ENCODE peak calls at places on chromosomes 12 and 14, in eight cellular contexts. One of them, this sample, is unnamed.

GRCh38 chr12:47686645-47687240 is 19.1 kb downstream of the RPAP3 start:
- DNase-seq in NCI-H748 treated with DMSO at 0.1 percent for 48 hours: peak
- DNase-seq in AG09319: no peak
- DNase-seq in GM04504: peak
- DNase-seq in NCI-H1694: peak
- DNase-seq in tibial artery: no peak
- DNase-seq in glomerular endothelial cell: no peak
- DNase-seq in stimulated activated CD4-positive, alpha-beta T cell treated with anti-CD3 and anti-CD28 coated beads, Interleukin-12 subunit alpha, Interleukin-12 subunit beta, amount 100 ng/mL, for 4 hours: no peak
- DNase-seq in this sample: no peak

GRCh38 chr12:124434951-124435805 is 132.2 kb downstream of the NCOR2 start:
- DNase-seq in NCI-H748 treated with DMSO at 0.1 percent for 48 hours: no peak
- DNase-seq in AG09319: no peak
- DNase-seq in GM04504: no peak
- DNase-seq in NCI-H1694: no peak
- DNase-seq in tibial artery: no peak
- DNase-seq in glomerular endothelial cell: no peak
- DNase-seq in stimulated activated CD4-positive, alpha-beta T cell treated with anti-CD3 and anti-CD28 coated beads, Interleukin-12 subunit alpha, Interleukin-12 subunit beta, amount 100 ng/mL, for 4 hours: no peak
- DNase-seq in this sample: no peak

GRCh38 chr12:113932411-113933196 is 33.5 kb downstream of the RBM19 start:
- DNase-seq in NCI-H748 treated with DMSO at 0.1 percent for 48 hours: no peak
- DNase-seq in AG09319: no peak
- DNase-seq in GM04504: no peak
- DNase-seq in NCI-H1694: no peak
- DNase-seq in tibial artery: no peak
- DNase-seq in glomerular endothelial cell: no peak
- DNase-seq in stimulated activated CD4-positive, alpha-beta T cell treated with anti-CD3 and anti-CD28 coated beads, Interleukin-12 subunit alpha, Interleukin-12 subunit beta, amount 100 ng/mL, for 4 hours: no peak
- DNase-seq in this sample: no peak

GRCh38 chr12:132245521-132246101 is 83.8 kb downstream of the GALNT9 start:
- DNase-seq in NCI-H748 treated with DMSO at 0.1 percent for 48 hours: no peak
- DNase-seq in AG09319: no peak
- DNase-seq in GM04504: no peak
- DNase-seq in NCI-H1694: no peak
- DNase-seq in tibial artery: no peak
- DNase-seq in glomerular endothelial cell: no peak
- DNase-seq in stimulated activated CD4-positive, alpha-beta T cell treated with anti-CD3 and anti-CD28 coated beads, Interleukin-12 subunit alpha, Interleukin-12 subunit beta, amount 100 ng/mL, for 4 hours: no peak
- DNase-seq in this sample: no peak

GRCh38 chr12:31874961-31875608 is 84.1 kb upstream of the RESF1 start:
- DNase-seq in NCI-H748 treated with DMSO at 0.1 percent for 48 hours: no peak
- DNase-seq in AG09319: peak
- DNase-seq in GM04504: peak
- DNase-seq in NCI-H1694: no peak
- DNase-seq in tibial artery: peak
- DNase-seq in glomerular endothelial cell: peak
- DNase-seq in stimulated activated CD4-positive, alpha-beta T cell treated with anti-CD3 and anti-CD28 coated beads, Interleukin-12 subunit alpha, Interleukin-12 subunit beta, amount 100 ng/mL, for 4 hours: peak
- DNase-seq in this sample: peak

GRCh38 chr14:92649934-92650545 is 98.4 kb downstream of the LGMN start:
- DNase-seq in NCI-H748 treated with DMSO at 0.1 percent for 48 hours: no peak
- DNase-seq in AG09319: peak
- DNase-seq in GM04504: peak
- DNase-seq in NCI-H1694: no peak
- DNase-seq in tibial artery: peak
- DNase-seq in glomerular endothelial cell: no peak
- DNase-seq in stimulated activated CD4-positive, alpha-beta T cell treated with anti-CD3 and anti-CD28 coated beads, Interleukin-12 subunit alpha, Interleukin-12 subunit beta, amount 100 ng/mL, for 4 hours: no peak
- DNase-seq in this sample: no peak

GRCh38 chr12:542290-543113 is 82.8 kb downstream of the B4GALNT3 start:
- DNase-seq in NCI-H748 treated with DMSO at 0.1 percent for 48 hours: no peak
- DNase-seq in AG09319: no peak
- DNase-seq in GM04504: no peak
- DNase-seq in NCI-H1694: peak
- DNase-seq in tibial artery: no peak
- DNase-seq in glomerular endothelial cell: no peak
- DNase-seq in stimulated activated CD4-positive, alpha-beta T cell treated with anti-CD3 and anti-CD28 coated beads, Interleukin-12 subunit alpha, Interleukin-12 subunit beta, amount 100 ng/mL, for 4 hours: no peak
- DNase-seq in this sample: no peak

GRCh38 chr12:4242595-4242994 is 31.0 kb upstream of the CCND2 start:
- DNase-seq in NCI-H748 treated with DMSO at 0.1 percent for 48 hours: no peak
- DNase-seq in AG09319: no peak
- DNase-seq in GM04504: no peak
- DNase-seq in NCI-H1694: no peak
- DNase-seq in tibial artery: no peak
- DNase-seq in glomerular endothelial cell: no peak
- DNase-seq in stimulated activated CD4-positive, alpha-beta T cell treated with anti-CD3 and anti-CD28 coated beads, Interleukin-12 subunit alpha, Interleukin-12 subunit beta, amount 100 ng/mL, for 4 hours: no peak
- DNase-seq in this sample: no peak

GRCh38 chr12:27191531-27191930 is 52.6 kb upstream of the STK38L start:
- DNase-seq in NCI-H748 treated with DMSO at 0.1 percent for 48 hours: no peak
- DNase-seq in AG09319: no peak
- DNase-seq in GM04504: no peak
- DNase-seq in NCI-H1694: no peak
- DNase-seq in tibial artery: no peak
- DNase-seq in glomerular endothelial cell: no peak
- DNase-seq in stimulated activated CD4-positive, alpha-beta T cell treated with anti-CD3 and anti-CD28 coated beads, Interleukin-12 subunit alpha, Interleukin-12 subunit beta, amount 100 ng/mL, for 4 hours: no peak
- DNase-seq in this sample: no peak

GRCh38 chr14:41609704-41610183 is 3.1 kb downstream of the LRFN5 start:
- DNase-seq in NCI-H748 treated with DMSO at 0.1 percent for 48 hours: peak
- DNase-seq in AG09319: no peak
- DNase-seq in GM04504: no peak
- DNase-seq in NCI-H1694: peak
- DNase-seq in tibial artery: peak
- DNase-seq in glomerular endothelial cell: no peak
- DNase-seq in stimulated activated CD4-positive, alpha-beta T cell treated with anti-CD3 and anti-CD28 coated beads, Interleukin-12 subunit alpha, Interleukin-12 subunit beta, amount 100 ng/mL, for 4 hours: no peak
- DNase-seq in this sample: no peak

GRCh38 chr14:74973905-74974363 is 18.5 kb upstream of the PGF start:
- DNase-seq in NCI-H748 treated with DMSO at 0.1 percent for 48 hours: no peak
- DNase-seq in AG09319: no peak
- DNase-seq in GM04504: no peak
- DNase-seq in NCI-H1694: no peak
- DNase-seq in tibial artery: no peak
- DNase-seq in glomerular endothelial cell: no peak
- DNase-seq in stimulated activated CD4-positive, alpha-beta T cell treated with anti-CD3 and anti-CD28 coated beads, Interleukin-12 subunit alpha, Interleukin-12 subunit beta, amount 100 ng/mL, for 4 hours: no peak
- DNase-seq in this sample: no peak

GRCh38 chr14:64727551-64728071 is 23.4 kb downstream of the PLEKHG3 start:
- DNase-seq in NCI-H748 treated with DMSO at 0.1 percent for 48 hours: no peak
- DNase-seq in AG09319: no peak
- DNase-seq in GM04504: no peak
- DNase-seq in NCI-H1694: no peak
- DNase-seq in tibial artery: no peak
- DNase-seq in glomerular endothelial cell: no peak
- DNase-seq in stimulated activated CD4-positive, alpha-beta T cell treated with anti-CD3 and anti-CD28 coated beads, Interleukin-12 subunit alpha, Interleukin-12 subunit beta, amount 100 ng/mL, for 4 hours: no peak
- DNase-seq in this sample: no peak

GRCh38 chr12:81208193-81208946 is 130.5 kb downstream of the ACSS3 start:
- DNase-seq in NCI-H748 treated with DMSO at 0.1 percent for 48 hours: peak
- DNase-seq in AG09319: no peak
- DNase-seq in GM04504: no peak
- DNase-seq in NCI-H1694: no peak
- DNase-seq in tibial artery: no peak
- DNase-seq in glomerular endothelial cell: peak
- DNase-seq in stimulated activated CD4-positive, alpha-beta T cell treated with anti-CD3 and anti-CD28 coated beads, Interleukin-12 subunit alpha, Interleukin-12 subunit beta, amount 100 ng/mL, for 4 hours: no peak
- DNase-seq in this sample: no peak

GRCh38 chr12:12156116-12156515 is 85.4 kb downstream of the BCL2L14 start:
- DNase-seq in NCI-H748 treated with DMSO at 0.1 percent for 48 hours: no peak
- DNase-seq in AG09319: no peak
- DNase-seq in GM04504: no peak
- DNase-seq in NCI-H1694: no peak
- DNase-seq in tibial artery: no peak
- DNase-seq in glomerular endothelial cell: no peak
- DNase-seq in stimulated activated CD4-positive, alpha-beta T cell treated with anti-CD3 and anti-CD28 coated beads, Interleukin-12 subunit alpha, Interleukin-12 subunit beta, amount 100 ng/mL, for 4 hours: no peak
- DNase-seq in this sample: no peak

GRCh38 chr12:56086096-56086495 is 6.1 kb downstream of the ERBB3 start:
- DNase-seq in NCI-H748 treated with DMSO at 0.1 percent for 48 hours: no peak
- DNase-seq in AG09319: no peak
- DNase-seq in GM04504: no peak
- DNase-seq in NCI-H1694: no peak
- DNase-seq in tibial artery: no peak
- DNase-seq in glomerular endothelial cell: no peak
- DNase-seq in stimulated activated CD4-positive, alpha-beta T cell treated with anti-CD3 and anti-CD28 coated beads, Interleukin-12 subunit alpha, Interleukin-12 subunit beta, amount 100 ng/mL, for 4 hours: no peak
- DNase-seq in this sample: no peak

GRCh38 chr14:23009939-23010718 is at the start of gene C14orf93:
- DNase-seq in NCI-H748 treated with DMSO at 0.1 percent for 48 hours: peak
- DNase-seq in AG09319: no peak
- DNase-seq in GM04504: no peak
- DNase-seq in NCI-H1694: peak
- DNase-seq in tibial artery: peak
- DNase-seq in glomerular endothelial cell: no peak
- DNase-seq in stimulated activated CD4-positive, alpha-beta T cell treated with anti-CD3 and anti-CD28 coated beads, Interleukin-12 subunit alpha, Interleukin-12 subunit beta, amount 100 ng/mL, for 4 hours: peak
- DNase-seq in this sample: peak

GRCh38 chr12:116448165-116448756 is 110.9 kb upstream of the MAP1LC3B2 start:
- DNase-seq in NCI-H748 treated with DMSO at 0.1 percent for 48 hours: no peak
- DNase-seq in AG09319: no peak
- DNase-seq in GM04504: no peak
- DNase-seq in NCI-H1694: no peak
- DNase-seq in tibial artery: no peak
- DNase-seq in glomerular endothelial cell: no peak
- DNase-seq in stimulated activated CD4-positive, alpha-beta T cell treated with anti-CD3 and anti-CD28 coated beads, Interleukin-12 subunit alpha, Interleukin-12 subunit beta, amount 100 ng/mL, for 4 hours: no peak
- DNase-seq in this sample: no peak

GRCh38 chr12:32603858-32604257 is 75.2 kb upstream of the DNM1L start:
- DNase-seq in NCI-H748 treated with DMSO at 0.1 percent for 48 hours: no peak
- DNase-seq in AG09319: peak
- DNase-seq in GM04504: no peak
- DNase-seq in NCI-H1694: no peak
- DNase-seq in tibial artery: no peak
- DNase-seq in glomerular endothelial cell: no peak
- DNase-seq in stimulated activated CD4-positive, alpha-beta T cell treated with anti-CD3 and anti-CD28 coated beads, Interleukin-12 subunit alpha, Interleukin-12 subunit beta, amount 100 ng/mL, for 4 hours: no peak
- DNase-seq in this sample: no peak

GRCh38 chr14:53663709-53664108 is 292.9 kb downstream of the BMP4 start:
- DNase-seq in NCI-H748 treated with DMSO at 0.1 percent for 48 hours: no peak
- DNase-seq in AG09319: no peak
- DNase-seq in GM04504: peak
- DNase-seq in NCI-H1694: peak
- DNase-seq in tibial artery: no peak
- DNase-seq in glomerular endothelial cell: no peak
- DNase-seq in stimulated activated CD4-positive, alpha-beta T cell treated with anti-CD3 and anti-CD28 coated beads, Interleukin-12 subunit alpha, Interleukin-12 subunit beta, amount 100 ng/mL, for 4 hours: no peak
- DNase-seq in this sample: no peak

GRCh38 chr12:116601524-116601923 is 42.3 kb downstream of the MAP1LC3B2 start:
- DNase-seq in NCI-H748 treated with DMSO at 0.1 percent for 48 hours: no peak
- DNase-seq in AG09319: no peak
- DNase-seq in GM04504: no peak
- DNase-seq in NCI-H1694: no peak
- DNase-seq in tibial artery: no peak
- DNase-seq in glomerular endothelial cell: no peak
- DNase-seq in stimulated activated CD4-positive, alpha-beta T cell treated with anti-CD3 and anti-CD28 coated beads, Interleukin-12 subunit alpha, Interleukin-12 subunit beta, amount 100 ng/mL, for 4 hours: no peak
- DNase-seq in this sample: no peak

GRCh38 chr12:69459477-69459876 is 10.7 kb upstream of the FRS2 start:
- DNase-seq in NCI-H748 treated with DMSO at 0.1 percent for 48 hours: no peak
- DNase-seq in AG09319: no peak
- DNase-seq in GM04504: no peak
- DNase-seq in NCI-H1694: no peak
- DNase-seq in tibial artery: no peak
- DNase-seq in glomerular endothelial cell: no peak
- DNase-seq in stimulated activated CD4-positive, alpha-beta T cell treated with anti-CD3 and anti-CD28 coated beads, Interleukin-12 subunit alpha, Interleukin-12 subunit beta, amount 100 ng/mL, for 4 hours: no peak
- DNase-seq in this sample: no peak

GRCh38 chr14:99534863-99535262 is 53.7 kb downstream of the CCNK start:
- DNase-seq in NCI-H748 treated with DMSO at 0.1 percent for 48 hours: no peak
- DNase-seq in AG09319: no peak
- DNase-seq in GM04504: no peak
- DNase-seq in NCI-H1694: no peak
- DNase-seq in tibial artery: no peak
- DNase-seq in glomerular endothelial cell: no peak
- DNase-seq in stimulated activated CD4-positive, alpha-beta T cell treated with anti-CD3 and anti-CD28 coated beads, Interleukin-12 subunit alpha, Interleukin-12 subunit beta, amount 100 ng/mL, for 4 hours: no peak
- DNase-seq in this sample: no peak

GRCh38 chr12:126342866-126343265 is 1277.6 kb downstream of the AACS start:
- DNase-seq in NCI-H748 treated with DMSO at 0.1 percent for 48 hours: no peak
- DNase-seq in AG09319: no peak
- DNase-seq in GM04504: no peak
- DNase-seq in NCI-H1694: no peak
- DNase-seq in tibial artery: no peak
- DNase-seq in glomerular endothelial cell: no peak
- DNase-seq in stimulated activated CD4-positive, alpha-beta T cell treated with anti-CD3 and anti-CD28 coated beads, Interleukin-12 subunit alpha, Interleukin-12 subunit beta, amount 100 ng/mL, for 4 hours: no peak
- DNase-seq in this sample: no peak

GRCh38 chr14:102957222-102957621 is 34.8 kb downstream of the AMN start:
- DNase-seq in NCI-H748 treated with DMSO at 0.1 percent for 48 hours: no peak
- DNase-seq in AG09319: no peak
- DNase-seq in GM04504: peak
- DNase-seq in NCI-H1694: no peak
- DNase-seq in tibial artery: no peak
- DNase-seq in glomerular endothelial cell: no peak
- DNase-seq in stimulated activated CD4-positive, alpha-beta T cell treated with anti-CD3 and anti-CD28 coated beads, Interleukin-12 subunit alpha, Interleukin-12 subunit beta, amount 100 ng/mL, for 4 hours: no peak
- DNase-seq in this sample: no peak

GRCh38 chr12:104347374-104348075 is 44.0 kb downstream of the EID3 start:
- DNase-seq in NCI-H748 treated with DMSO at 0.1 percent for 48 hours: no peak
- DNase-seq in AG09319: no peak
- DNase-seq in GM04504: no peak
- DNase-seq in NCI-H1694: no peak
- DNase-seq in tibial artery: no peak
- DNase-seq in glomerular endothelial cell: no peak
- DNase-seq in stimulated activated CD4-positive, alpha-beta T cell treated with anti-CD3 and anti-CD28 coated beads, Interleukin-12 subunit alpha, Interleukin-12 subunit beta, amount 100 ng/mL, for 4 hours: no peak
- DNase-seq in this sample: no peak

GRCh38 chr12:64407342-64408223 is 3.4 kb downstream of the XPOT start:
- DNase-seq in NCI-H748 treated with DMSO at 0.1 percent for 48 hours: no peak
- DNase-seq in AG09319: no peak
- DNase-seq in GM04504: no peak
- DNase-seq in NCI-H1694: no peak
- DNase-seq in tibial artery: no peak
- DNase-seq in glomerular endothelial cell: no peak
- DNase-seq in stimulated activated CD4-positive, alpha-beta T cell treated with anti-CD3 and anti-CD28 coated beads, Interleukin-12 subunit alpha, Interleukin-12 subunit beta, amount 100 ng/mL, for 4 hours: no peak
- DNase-seq in this sample: no peak

GRCh38 chr12:61991663-61992062 is 268.5 kb upstream of the USP15 start:
- DNase-seq in NCI-H748 treated with DMSO at 0.1 percent for 48 hours: no peak
- DNase-seq in AG09319: no peak
- DNase-seq in GM04504: no peak
- DNase-seq in NCI-H1694: no peak
- DNase-seq in tibial artery: no peak
- DNase-seq in glomerular endothelial cell: no peak
- DNase-seq in stimulated activated CD4-positive, alpha-beta T cell treated with anti-CD3 and anti-CD28 coated beads, Interleukin-12 subunit alpha, Interleukin-12 subunit beta, amount 100 ng/mL, for 4 hours: no peak
- DNase-seq in this sample: no peak

GRCh38 chr14:60724080-60724618 is at the start of gene SIX4:
- DNase-seq in NCI-H748 treated with DMSO at 0.1 percent for 48 hours: peak
- DNase-seq in AG09319: peak
- DNase-seq in GM04504: peak
- DNase-seq in NCI-H1694: peak
- DNase-seq in tibial artery: peak
- DNase-seq in glomerular endothelial cell: no peak
- DNase-seq in stimulated activated CD4-positive, alpha-beta T cell treated with anti-CD3 and anti-CD28 coated beads, Interleukin-12 subunit alpha, Interleukin-12 subunit beta, amount 100 ng/mL, for 4 hours: no peak
- DNase-seq in this sample: no peak

GRCh38 chr12:40581889-40582288 is 110.3 kb upstream of the CNTN1 start:
- DNase-seq in NCI-H748 treated with DMSO at 0.1 percent for 48 hours: no peak
- DNase-seq in AG09319: no peak
- DNase-seq in GM04504: no peak
- DNase-seq in NCI-H1694: no peak
- DNase-seq in tibial artery: no peak
- DNase-seq in glomerular endothelial cell: no peak
- DNase-seq in stimulated activated CD4-positive, alpha-beta T cell treated with anti-CD3 and anti-CD28 coated beads, Interleukin-12 subunit alpha, Interleukin-12 subunit beta, amount 100 ng/mL, for 4 hours: no peak
- DNase-seq in this sample: no peak

GRCh38 chr14:70879448-70879847 is 27.8 kb upstream of the PCNX1 start:
- DNase-seq in NCI-H748 treated with DMSO at 0.1 percent for 48 hours: no peak
- DNase-seq in AG09319: no peak
- DNase-seq in GM04504: no peak
- DNase-seq in NCI-H1694: peak
- DNase-seq in tibial artery: no peak
- DNase-seq in glomerular endothelial cell: no peak
- DNase-seq in stimulated activated CD4-positive, alpha-beta T cell treated with anti-CD3 and anti-CD28 coated beads, Interleukin-12 subunit alpha, Interleukin-12 subunit beta, amount 100 ng/mL, for 4 hours: no peak
- DNase-seq in this sample: no peak

GRCh38 chr14:100621806-100622205 is 34.6 kb upstream of the BEGAIN start:
- DNase-seq in NCI-H748 treated with DMSO at 0.1 percent for 48 hours: no peak
- DNase-seq in AG09319: no peak
- DNase-seq in GM04504: no peak
- DNase-seq in NCI-H1694: no peak
- DNase-seq in tibial artery: no peak
- DNase-seq in glomerular endothelial cell: no peak
- DNase-seq in stimulated activated CD4-positive, alpha-beta T cell treated with anti-CD3 and anti-CD28 coated beads, Interleukin-12 subunit alpha, Interleukin-12 subunit beta, amount 100 ng/mL, for 4 hours: no peak
- DNase-seq in this sample: no peak

GRCh38 chr12:50825372-50825838 is 17.3 kb upstream of the TMPRSS12 start:
- DNase-seq in NCI-H748 treated with DMSO at 0.1 percent for 48 hours: peak
- DNase-seq in AG09319: peak
- DNase-seq in GM04504: peak
- DNase-seq in NCI-H1694: peak
- DNase-seq in tibial artery: no peak
- DNase-seq in glomerular endothelial cell: peak
- DNase-seq in stimulated activated CD4-positive, alpha-beta T cell treated with anti-CD3 and anti-CD28 coated beads, Interleukin-12 subunit alpha, Interleukin-12 subunit beta, amount 100 ng/mL, for 4 hours: no peak
- DNase-seq in this sample: no peak

GRCh38 chr12:119699199-119699765 is 31.3 kb downstream of the PRKAB1 start:
- DNase-seq in NCI-H748 treated with DMSO at 0.1 percent for 48 hours: no peak
- DNase-seq in AG09319: peak
- DNase-seq in GM04504: no peak
- DNase-seq in NCI-H1694: no peak
- DNase-seq in tibial artery: no peak
- DNase-seq in glomerular endothelial cell: no peak
- DNase-seq in stimulated activated CD4-positive, alpha-beta T cell treated with anti-CD3 and anti-CD28 coated beads, Interleukin-12 subunit alpha, Interleukin-12 subunit beta, amount 100 ng/mL, for 4 hours: no peak
- DNase-seq in this sample: no peak

GRCh38 chr12:104439137-104439536 is 17.6 kb upstream of the CHST11 start:
- DNase-seq in NCI-H748 treated with DMSO at 0.1 percent for 48 hours: peak
- DNase-seq in AG09319: no peak
- DNase-seq in GM04504: no peak
- DNase-seq in NCI-H1694: no peak
- DNase-seq in tibial artery: no peak
- DNase-seq in glomerular endothelial cell: no peak
- DNase-seq in stimulated activated CD4-positive, alpha-beta T cell treated with anti-CD3 and anti-CD28 coated beads, Interleukin-12 subunit alpha, Interleukin-12 subunit beta, amount 100 ng/mL, for 4 hours: no peak
- DNase-seq in this sample: no peak

This sample was measured in activated B cell treated with CpG ODN at 0.5 μM for 24 hours.